ENCODE peak calls at places on chromosomes 13 and 19, in four cellular contexts. L is trophoblast cell, A is colonic mucosa, M is HepG2. R is an unnamed sample.

GRCh38 chr19:14118165-14119051 is 846 bp upstream of the PRKACA start:
- DNase-seq in L (peak; percentile 61), A (peak; percentile 61), M (peak; percentile 71), R (no peak)

GRCh38 chr13:75889427-75889826 is 253.3 kb downstream of the LMO7 start:
- DNase-seq in L (no peak), A (no peak), M (no peak), R (no peak)

GRCh38 chr13:44021422-44021821 is 141.7 kb downstream of the LACC1 start:
- DNase-seq in L (no peak), A (no peak), M (no peak), R (no peak)

GRCh38 chr13:45696610-45697226 is 5.4 kb upstream of the CBY2 start:
- DNase-seq in L (no peak), A (no peak), M (no peak), R (no peak)

GRCh38 chr13:76934671-76935070 is 13.6 kb upstream of the ACOD1 start:
- DNase-seq in L (no peak), A (no peak), M (no peak), R (no peak)

GRCh38 chr19:44341794-44342193 is 14.7 kb downstream of the ZNF112 start:
- DNase-seq in L (no peak), A (no peak), M (no peak), R (no peak)

GRCh38 chr13:23808803-23809202 is 80.4 kb downstream of the MIPEP start:
- DNase-seq in L (peak; percentile 15), A (no peak), M (no peak), R (no peak)

GRCh38 chr13:60654405-60654804 is 257.4 kb downstream of the TDRD3 start:
- DNase-seq in L (no peak), A (no peak), M (peak; percentile 16), R (no peak)

GRCh38 chr19:58559275-58560006 is 1.0 kb upstream of the UBE2M start:
- DNase-seq in L (peak; percentile 75), A (peak; percentile 94), M (peak; percentile 92), R (no peak)

GRCh38 chr19:55385749-55386514 is at the start of gene RPL28:
- DNase-seq in L (peak; percentile 98), A (peak; percentile 99), M (peak; percentile 96), R (peak; percentile 77)

GRCh38 chr13:80654638-80655249 is 313.8 kb upstream of the SPRY2 start:
- DNase-seq in L (no peak), A (no peak), M (no peak), R (no peak)

GRCh38 chr13:113959198-113959597 is 14.7 kb downstream of the C13orf46 start:
- DNase-seq in L (no peak), A (no peak), M (no peak), R (no peak)

GRCh38 chr13:100473087-100473486 is 115.5 kb downstream of the GGACT start:
- DNase-seq in L (no peak), A (no peak), M (no peak), R (no peak)

GRCh38 chr19:55687281-55688172 is 12.5 kb downstream of the EPN1 start:
- DNase-seq in L (no peak), A (peak; percentile 83), M (no peak), R (no peak)

GRCh38 chr13:75220238-75220542 is 261.8 kb downstream of the TBC1D4 start:
- DNase-seq in L (no peak), A (no peak), M (no peak), R (no peak)

GRCh38 chr13:86563308-86563707 is 764.1 kb upstream of the SLITRK6 start:
- DNase-seq in L (no peak), A (no peak), M (no peak), R (no peak)

GRCh38 chr13:48014359-48014758 is 13.3 kb upstream of the SUCLA2 start:
- DNase-seq in L (no peak), A (no peak), M (no peak), R (no peak)

GRCh38 chr13:66210677-66211076 is 1019.5 kb downstream of the PCDH9 start:
- DNase-seq in L (no peak), A (no peak), M (no peak), R (no peak)

GRCh38 chr19:46674416-46675178 is 13.6 kb upstream of the DACT3 start:
- DNase-seq in L (no peak), A (no peak), M (no peak), R (no peak)

GRCh38 chr13:41821195-41821594 is 139.7 kb downstream of the VWA8 start:
- DNase-seq in L (no peak), A (no peak), M (no peak), R (no peak)

GRCh38 chr13:73672492-73672891 is 461.7 kb downstream of the KLF12 start:
- DNase-seq in L (no peak), A (peak; percentile 47), M (peak; percentile 2), R (no peak)

GRCh38 chr13:105817011-105817410 is 718.5 kb downstream of the EFNB2 start:
- DNase-seq in L (peak; percentile 68), A (no peak), M (no peak), R (peak; percentile 28)

GRCh38 chr19:38538793-38539528 is 78.8 kb downstream of the MAP4K1 start:
- DNase-seq in L (no peak), A (no peak), M (no peak), R (no peak)

GRCh38 chr19:13103961-13104847 is 1.5 kb upstream of the LYL1 start:
- DNase-seq in L (no peak), A (peak; percentile 62), M (no peak), R (no peak)

GRCh38 chr19:16698914-16699313 is 20.7 kb upstream of the NWD1 start:
- DNase-seq in L (no peak), A (no peak), M (no peak), R (no peak)
- H3K27ac ChIP-seq in L (no peak overlapping the region), A (no peak overlapping the region), M (no peak overlapping the region), R (no peak overlapping the region)

DNA sequence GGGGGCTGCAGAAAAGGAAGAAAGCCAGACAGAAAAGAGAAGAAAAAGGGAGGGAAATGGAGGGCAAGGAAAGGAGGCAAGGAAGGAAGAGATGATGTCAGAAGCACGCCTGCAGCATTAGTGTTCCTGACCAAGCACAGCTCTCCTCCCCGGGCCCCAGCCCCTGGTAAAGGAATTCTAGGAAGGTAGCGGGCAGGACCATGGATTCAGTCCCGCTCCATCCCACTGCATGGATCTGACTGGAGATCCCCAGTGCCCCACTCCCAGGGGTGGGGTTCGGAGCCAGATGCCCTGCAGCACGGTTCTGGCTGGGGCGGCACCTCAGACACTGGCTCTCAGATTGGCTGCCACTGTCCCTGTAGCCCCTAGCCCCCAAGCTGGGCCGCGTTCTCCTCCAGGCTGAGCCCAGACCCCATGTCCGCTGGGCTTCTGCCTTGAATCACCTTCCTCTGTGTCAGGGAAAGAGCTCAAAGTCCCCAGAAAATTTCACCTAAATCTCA is 59.8 kb downstream of the TSHZ3 start:
- DNase-seq in L (no peak), A (no peak), M (no peak), R (no peak)
- H3K9ac ChIP-seq in L (no peak overlapping the region), A (no peak overlapping the region), M (no peak overlapping the region), R (no peak overlapping the region)

GRCh38 chr19:2770055-2771013 is 12.7 kb downstream of the SGTA start:
- DNase-seq in L (no peak), A (peak; percentile 39), M (no peak), R (no peak)
- H3K27ac ChIP-seq in L (no peak overlapping the region), A (no peak overlapping the region), M (no peak overlapping the region), R (no peak overlapping the region)

GRCh38 chr19:2063824-2064223 is 12.8 kb upstream of the MKNK2 start:
- DNase-seq in L (no peak), A (no peak), M (no peak), R (no peak)

GRCh38 chr19:2064395-2064787 is 13.3 kb upstream of the MKNK2 start:
- DNase-seq in L (no peak), A (no peak), M (no peak), R (no peak)

GRCh38 chr19:2061093-2061935 is 10.3 kb upstream of the MKNK2 start:
- DNase-seq in L (peak; percentile 99), A (peak; percentile 99), M (peak; percentile 97), R (no peak)

GRCh38 chr19:2061936-2062729 is 11.1 kb upstream of the MKNK2 start:
- DNase-seq in L (no peak), A (peak; percentile 46), M (peak; percentile 33), R (no peak)

GRCh38 chr19:2062770-2063169 is 11.7 kb upstream of the MKNK2 start:
- DNase-seq in L (no peak), A (no peak), M (no peak), R (no peak)
- H3K9ac ChIP-seq in L (no peak overlapping the region), A (peak overlapping the region; percentile 99), M (peak overlapping the region; percentile 97), R (no peak overlapping the region)

GRCh38 chr19:45467115-45467455 is 711 bp upstream of the FOSB start:
- DNase-seq in L (no peak), A (no peak), M (no peak), R (no peak)
- H3K27ac ChIP-seq in L (no peak overlapping the region), A (peak overlapping the region; percentile 78), M (peak overlapping the region; percentile 96), R (peak overlapping the region; percentile 100)

GRCh38 chr19:48837586-48838191 is 1.4 kb upstream of the HSD17B14 start:
- DNase-seq in L (no peak), A (no peak), M (no peak), R (no peak)
- H3K9ac ChIP-seq in L (peak overlapping the region; percentile 86), A (no peak overlapping the region), M (no peak overlapping the region), R (no peak overlapping the region)

DNA sequence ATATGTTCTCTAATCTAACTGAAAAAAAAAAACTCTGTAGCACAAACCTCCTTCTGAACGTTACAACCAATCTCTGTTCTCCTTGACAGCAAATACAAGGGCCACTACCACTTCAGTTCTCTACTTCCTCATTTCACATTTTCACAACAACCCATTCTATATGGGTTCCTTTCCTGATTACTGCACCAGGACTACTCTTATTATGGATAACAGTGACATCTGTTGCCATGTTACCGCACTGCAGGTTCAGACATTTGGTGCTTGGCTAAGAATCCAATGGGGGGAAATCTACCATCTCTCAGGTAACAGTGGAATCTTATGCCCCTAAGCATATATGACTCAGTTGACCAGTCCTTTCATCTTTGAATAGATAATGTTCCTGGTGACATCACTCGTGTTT is 11.6 kb upstream of the FPR3 start:
- DNase-seq in L (peak; percentile 81), A (no peak), M (peak; percentile 23), R (no peak)
- H3K27ac ChIP-seq in L (no peak overlapping the region), A (no peak overlapping the region), M (no peak overlapping the region), R (no peak overlapping the region)